ENCODE peak calls at places on chromosomes 13 and 19, in six cellular contexts. M is esophagus muscularis mucosa, R is left ventricle myocardium inferior, X is GM23338, Z is astrocyte, E is heart left ventricle. W is an unnamed sample. For H3K4me1, the result is how much of the 10 kb centered on the place peaks cover.

GRCh38 chr19:42323473-42323851 is 2.0 kb upstream of the MEGF8 start:
- DNase-seq in E (no peak), Z (no peak), M (no peak), R (no peak), X (peak), W (no peak)

GRCh38 chr13:101576977-101577376 is 124.5 kb downstream of the ITGBL1 start:
- DNase-seq in Z (no peak), X (no peak), R (no peak), E (no peak), M (no peak), W (no peak)

GRCh38 chr13:87884874-87885273 is 213.7 kb downstream of the SLITRK5 start:
- DNase-seq in Z (peak), M (no peak), R (no peak), E (no peak), X (peak), W (no peak)

GRCh38 chr13:114096811-114097503 is 35.5 kb downstream of the RASA3 start:
- DNase-seq in Z (no peak), R (no peak), X (no peak), M (no peak), E (peak), W (no peak)

GRCh38 chr13:103976371-103976770 is 910.2 kb upstream of the SLC10A2 start:
- DNase-seq in R (no peak), M (no peak), E (no peak), X (no peak), Z (peak), W (no peak)

GRCh38 chr19:3508771-3509535 is 2.8 kb downstream of the FZR1 start:
- DNase-seq in X (no peak), E (no peak), R (no peak), M (no peak), Z (no peak), W (no peak)

GRCh38 chr13:49342404-49342803 is 94.7 kb downstream of the CDADC1 start:
- DNase-seq in R (no peak), E (no peak), Z (peak), X (no peak), M (no peak), W (no peak)

GRCh38 chr19:19493841-19494546 is 21.4 kb downstream of the TSSK6 start:
- DNase-seq in M (no peak), Z (no peak), R (no peak), X (no peak), E (no peak), W (no peak)

GRCh38 chr13:18952225-18953016 is 229.2 kb downstream of the TUBA3C start:
- DNase-seq in X (no peak), R (no peak), E (no peak), M (peak), Z (no peak), W (no peak)

GRCh38 chr19:45136507-45137178 is 24.1 kb downstream of the NKPD1 start:
- DNase-seq in E (no peak), M (no peak), Z (no peak), R (no peak), X (no peak), W (no peak)

GRCh38 chr13:36919206-36919832 is 719 bp downstream of the SMAD9 start:
- DNase-seq in M (no peak), E (peak), X (peak), Z (peak), R (peak), W (no peak)

GRCh38 chr19:3413796-3414327 is 47.5 kb downstream of the NFIC start:
- DNase-seq in X (no peak), R (no peak), E (no peak), M (no peak), Z (no peak), W (no peak)

GRCh38 chr13:28626266-28626665 is 32.7 kb upstream of the POMP start:
- DNase-seq in R (no peak), Z (no peak), M (no peak), X (no peak), E (no peak), W (no peak)

GRCh38 chr13:92136449-92137180 is 738.2 kb downstream of the GPC5 start:
- DNase-seq in X (no peak), R (no peak), Z (peak), E (no peak), M (no peak), W (no peak)

GRCh38 chr13:19810996-19811881 is 28.5 kb upstream of the PSPC1 start:
- DNase-seq in R (no peak), X (no peak), M (no peak), Z (no peak), E (no peak), W (no peak)

GRCh38 chr13:41813426-41813825 is 147.5 kb downstream of the VWA8 start:
- DNase-seq in E (no peak), M (no peak), X (no peak), R (no peak), Z (peak), W (no peak)

GRCh38 chr19:38231918-38232317 is 7.9 kb upstream of the DPF1 start:
- DNase-seq in M (no peak), X (no peak), R (no peak), Z (no peak), E (no peak), W (no peak)

GRCh38 chr13:81957121-81957520 is 1616.2 kb upstream of the SPRY2 start:
- DNase-seq in X (peak), M (no peak), Z (no peak), R (no peak), E (no peak), W (no peak)

GRCh38 chr19:45154064-45154827 is 6.5 kb downstream of the NKPD1 start:
- DNase-seq in Z (peak), E (no peak), R (no peak), X (no peak), M (no peak), W (peak)

GRCh38 chr13:102291587-102292218 is 110.1 kb downstream of the FGF14 start:
- DNase-seq in Z (peak), M (no peak), X (peak), R (no peak), E (no peak), W (no peak)

GRCh38 chr13:102293723-102294122 is 108.1 kb downstream of the FGF14 start:
- DNase-seq in M (no peak), R (no peak), E (no peak), Z (no peak), X (no peak), W (no peak)

GRCh38 chr19:27894906-27895754 is 1317.8 kb downstream of the UQCRFS1 start:
- DNase-seq in X (no peak), Z (no peak), R (no peak), M (no peak), E (no peak), W (no peak)

GRCh38 chr19:33472696-33473624 is 48.6 kb downstream of the PEPD start:
- DNase-seq in X (no peak), E (peak), R (no peak), Z (peak), M (no peak), W (peak)

GRCh38 chr13:46614582-46614981 is 61.6 kb downstream of the LRCH1 start:
- DNase-seq in E (no peak), M (no peak), Z (peak), X (no peak), R (no peak), W (peak)
- H3K4me1 ChIP-seq in E (under half), M (half or more), Z (under half), X (under half), R (half or more), W (under half)

GRCh38 chr19:53871448-53871847 is 3.8 kb downstream of the MYADM start:
- DNase-seq in X (no peak), Z (no peak), E (no peak), R (no peak), M (no peak), W (no peak)
- H3K4me1 ChIP-seq in X (under half), Z (under half), E (under half), R (half or more), M (half or more), W (under half)

DNA sequence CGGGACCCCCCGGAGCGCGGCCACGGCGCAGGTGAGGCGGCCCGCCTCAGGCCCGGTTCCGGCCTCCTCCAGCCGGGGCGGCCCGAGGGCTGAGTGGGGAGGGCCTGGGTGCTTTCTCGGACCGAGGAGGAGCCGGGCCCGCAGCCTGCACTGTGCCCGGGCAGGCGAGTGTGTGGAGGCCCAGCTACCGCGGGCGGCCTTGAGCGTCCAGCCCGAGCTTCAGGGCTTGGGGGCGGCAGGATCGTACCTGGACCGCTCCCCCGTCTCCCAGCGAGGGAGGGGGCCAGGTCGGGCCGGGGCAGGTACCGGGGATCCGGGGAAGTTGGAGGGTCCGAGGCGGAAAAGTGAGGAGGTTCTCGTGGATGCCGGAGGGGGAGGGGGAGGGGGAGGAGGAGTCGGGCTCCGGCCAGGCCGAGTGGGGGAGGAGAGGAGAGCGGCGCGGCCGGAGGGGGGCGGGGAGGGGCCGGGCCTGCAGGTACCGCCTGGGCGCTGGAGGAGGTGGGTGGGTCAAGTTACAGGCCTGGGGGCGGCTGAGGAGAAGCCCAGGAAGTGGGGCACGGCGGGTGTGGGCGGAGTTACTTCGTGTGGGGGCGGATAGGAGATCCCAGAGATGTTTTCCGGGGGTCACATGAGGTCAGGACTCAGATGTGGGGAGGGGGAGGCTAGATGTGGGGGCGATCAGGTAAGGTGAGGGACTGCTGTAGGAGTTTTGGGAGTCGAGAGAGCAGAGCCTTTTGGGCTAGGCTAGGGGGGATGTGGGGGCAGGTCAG is 545 bp downstream of the NACC1 start:
- DNase-seq in X (peak), E (peak), Z (peak), R (peak), M (no peak), W (no peak)
- H3K4me1 ChIP-seq in X (under half), E (under half), Z (half or more), R (half or more), M (half or more), W (under half)

GRCh38 chr13:106802917-106803316 is 235.0 kb upstream of the ARGLU1 start:
- DNase-seq in R (no peak), Z (no peak), M (no peak), X (peak), E (no peak), W (no peak)

GRCh38 chr13:106797081-106797640 is 229.2 kb upstream of the ARGLU1 start:
- DNase-seq in E (no peak), R (no peak), X (no peak), Z (no peak), M (no peak), W (no peak)

GRCh38 chr13:106795847-106796246 is 227.9 kb upstream of the ARGLU1 start:
- DNase-seq in M (no peak), E (no peak), R (no peak), X (peak), Z (no peak), W (peak)

GRCh38 chr13:106796280-106797047 is 228.5 kb upstream of the ARGLU1 start:
- DNase-seq in E (no peak), R (no peak), X (peak), M (no peak), Z (no peak), W (peak)

DNA sequence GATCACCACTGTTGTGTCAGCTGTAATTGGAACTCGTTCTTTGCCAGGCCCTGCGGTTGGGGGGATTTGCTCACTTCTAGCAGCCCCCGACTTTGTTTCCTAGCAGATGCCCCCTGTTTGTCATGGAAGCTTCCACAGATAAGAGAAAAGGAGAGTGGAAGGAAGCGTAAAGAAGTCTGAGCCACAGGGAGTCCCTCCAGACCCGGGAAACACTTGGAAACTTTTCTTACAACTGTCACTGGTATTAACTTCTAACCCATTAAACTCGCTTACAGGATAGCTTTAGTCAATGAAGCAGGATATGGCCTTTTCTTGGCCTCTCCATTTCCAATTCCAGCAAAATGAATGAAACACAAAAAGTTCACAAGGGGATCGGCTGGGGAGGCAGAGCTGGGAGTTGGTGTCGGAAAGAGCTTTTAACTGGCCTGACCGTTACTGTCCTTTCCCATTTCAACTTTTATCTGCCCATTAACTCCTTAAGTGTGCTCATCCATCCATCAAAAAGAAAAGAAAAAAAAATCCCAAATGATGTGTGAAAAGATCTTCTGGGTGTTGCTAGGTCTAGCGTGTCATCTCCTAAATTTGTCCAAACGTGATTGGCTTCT is 231.9 kb upstream of the ARGLU1 start:
- DNase-seq in Z (no peak), X (no peak), M (no peak), R (no peak), E (no peak), W (no peak)
- H3K4me1 ChIP-seq in Z (under half), X (under half), M (under half), R (under half), E (under half), W (under half)

DNA sequence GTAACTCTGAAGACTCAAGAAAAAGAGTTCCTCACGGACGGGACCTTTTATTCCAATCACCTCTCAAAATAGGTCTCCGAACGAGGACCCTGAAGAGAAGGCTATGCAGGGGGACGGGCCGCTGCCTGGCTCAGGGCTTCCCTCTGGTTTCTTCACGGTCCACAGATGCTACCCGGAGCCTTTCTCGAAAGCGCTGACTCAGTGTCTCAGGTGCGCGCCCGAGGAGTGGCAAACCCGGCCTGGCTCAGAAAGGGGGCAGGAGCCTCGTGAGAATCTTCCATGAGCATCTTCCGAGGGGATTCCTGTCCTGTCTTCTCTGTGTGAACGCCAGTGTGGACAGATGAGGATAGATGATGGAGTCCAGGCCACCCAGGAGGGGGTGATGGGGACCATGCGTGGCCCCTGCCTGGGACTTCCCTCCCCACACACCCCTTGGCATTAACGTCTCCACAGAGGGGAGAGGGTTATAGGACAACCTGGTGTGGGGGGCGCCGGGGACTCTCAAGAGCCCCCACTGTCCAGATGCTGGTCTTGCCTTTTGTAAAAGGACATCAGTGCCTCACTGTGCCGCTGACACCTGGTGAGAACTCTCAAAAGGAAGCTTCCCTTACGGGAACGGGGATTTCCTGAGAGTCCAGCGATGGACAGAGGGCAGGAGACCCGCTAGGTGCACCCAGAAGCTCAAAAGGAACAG is 16.5 kb downstream of the LSM4 start:
- DNase-seq in E (no peak), R (no peak), M (no peak), Z (no peak), X (no peak), W (no peak)
- H3K4me1 ChIP-seq in E (under half), R (half or more), M (half or more), Z (under half), X (under half), W (under half)

GRCh38 chr19:912181-913079 is 589 bp downstream of the R3HDM4 start:
- DNase-seq in X (no peak), R (no peak), E (no peak), M (no peak), Z (no peak), W (no peak)
- H3K4me1 ChIP-seq in X (under half), R (under half), E (under half), M (under half), Z (under half), W (under half)